ENCODE peak calls at places on chromosomes 7 and 10, in ten cellular contexts. R is AG09309; T is breast epithelium; I is HFF-Myc; D is H7; L is naive thymus-derived CD8-positive, alpha-beta T cell; Q is WERI-Rb-1; N is nucleus accumbens; K is cardiac fibroblast; M is fibroblast of pulmonary artery. H is an unnamed sample.
A peak's percentile ranks its signal among the peaks of the same experiment; 100 is the strongest.

GRCh38 chr10:73060738-73061635 is 35.7 kb downstream of the P4HA1 start:
- DNase-seq in K (peak; percentile 47), N (no peak), M (peak; percentile 48), Q (no peak), T (no peak), I (no peak), R (no peak), D (peak; percentile 51), L (no peak), H (no peak)

GRCh38 chr7:79968894-79969293 is 165.7 kb upstream of the GNAI1 start:
- DNase-seq in K (no peak), R (no peak), D (no peak), Q (peak; percentile 91), T (no peak), N (no peak), M (no peak), I (no peak), L (no peak), H (no peak)

GRCh38 chr10:16606923-16607322 is 85.2 kb upstream of the C1QL3 start:
- DNase-seq in K (no peak), L (no peak), Q (no peak), N (no peak), R (no peak), I (no peak), T (no peak), M (no peak), D (no peak), H (no peak)

GRCh38 chr10:71269301-71270288 is 49.5 kb upstream of the SLC29A3 start:
- DNase-seq in M (peak; percentile 72), Q (no peak), D (peak; percentile 90), T (no peak), R (no peak), N (no peak), L (no peak), K (peak; percentile 43), I (no peak), H (no peak)

GRCh38 chr10:121216721-121217181 is 365.6 kb downstream of the WDR11 start:
- DNase-seq in I (no peak), R (no peak), M (no peak), Q (no peak), T (no peak), K (no peak), D (no peak), N (peak; percentile 64), L (no peak), H (no peak)

GRCh38 chr7:123612024-123612423 is 10.4 kb downstream of the ASB15 start:
- DNase-seq in M (no peak), R (no peak), Q (no peak), K (no peak), T (no peak), I (no peak), D (no peak), L (no peak), N (no peak), H (no peak)

GRCh38 chr10:77229704-77230103 is 407.9 kb downstream of the KCNMA1 start:
- DNase-seq in M (no peak), L (no peak), R (no peak), I (no peak), Q (no peak), N (no peak), T (no peak), K (no peak), D (no peak), H (no peak)

GRCh38 chr10:22712959-22713852 is 1.2 kb downstream of the PIP4K2A start:
- DNase-seq in Q (peak; percentile 15), I (no peak), T (no peak), K (peak; percentile 55), L (peak; percentile 29), D (peak; percentile 75), N (no peak), M (peak; percentile 24), R (no peak), H (peak; percentile 29)

GRCh38 chr7:103632972-103633371 is 187.0 kb upstream of the SLC26A5 start:
- DNase-seq in K (peak; percentile 69), Q (no peak), D (no peak), R (no peak), N (no peak), M (peak; percentile 44), L (no peak), I (no peak), T (no peak), H (no peak)

GRCh38 chr10:1972406-1972805 is 235.1 kb upstream of the ADARB2 start:
- DNase-seq in N (no peak), R (no peak), I (no peak), K (no peak), M (no peak), T (no peak), Q (no peak), L (no peak), D (no peak), H (no peak)

GRCh38 chr7:73526892-73527821 is 5.1 kb upstream of the BAZ1B start:
- DNase-seq in D (no peak), M (no peak), R (no peak), N (no peak), K (no peak), Q (peak; percentile 28), I (no peak), T (no peak), L (no peak), H (no peak)

GRCh38 chr7:30893357-30893756 is 18.3 kb upstream of the AQP1 start:
- DNase-seq in N (no peak), R (no peak), Q (no peak), L (no peak), K (peak; percentile 12), D (no peak), T (no peak), M (peak; percentile 80), I (no peak), H (no peak)

GRCh38 chr7:78850093-78850740 is 603.2 kb downstream of the MAGI2 start:
- DNase-seq in K (no peak), T (no peak), M (no peak), I (no peak), D (no peak), R (no peak), N (no peak), Q (no peak), L (no peak), H (no peak)

GRCh38 chr10:131948501-131948900 is 33.2 kb downstream of the BNIP3 start:
- DNase-seq in D (no peak), I (no peak), L (no peak), Q (no peak), N (no peak), R (no peak), K (no peak), M (no peak), T (peak; percentile 2), H (no peak)

GRCh38 chr10:13528138-13528874 is 508 bp downstream of the BEND7 start:
- DNase-seq in R (no peak), K (no peak), I (no peak), Q (peak; percentile 16), N (no peak), L (no peak), D (peak; percentile 82), T (no peak), M (no peak), H (no peak)

GRCh38 chr7:44665531-44666213 is 59.2 kb downstream of the OGDH start:
- DNase-seq in L (no peak), T (no peak), D (no peak), K (peak; percentile 83), I (no peak), R (peak; percentile 56), N (no peak), M (peak; percentile 87), Q (no peak), H (no peak)

GRCh38 chr10:60892571-60892970 is 51.4 kb downstream of the RHOBTB1 start:
- DNase-seq in N (no peak), M (no peak), T (no peak), K (no peak), L (no peak), I (no peak), Q (no peak), D (no peak), R (no peak), H (no peak)

GRCh38 chr7:28697898-28698563 is 260.1 kb downstream of the TRIL start:
- DNase-seq in L (no peak), K (no peak), I (no peak), T (no peak), N (no peak), D (no peak), R (no peak), M (no peak), Q (no peak), H (no peak)

GRCh38 chr10:121813211-121813812 is 114.5 kb downstream of the ATE1 start:
- DNase-seq in Q (no peak), D (no peak), K (peak; percentile 55), R (no peak), T (no peak), N (no peak), I (no peak), M (peak; percentile 47), L (no peak), H (no peak)

GRCh38 chr7:13055732-13056369 is 368.4 kb downstream of the ARL4A start:
- DNase-seq in I (no peak), M (no peak), Q (no peak), K (no peak), N (no peak), T (no peak), D (no peak), R (no peak), L (no peak), H (no peak)

GRCh38 chr10:47176206-47176902 is 123.6 kb upstream of the GDF10 start:
- DNase-seq in N (no peak), L (no peak), I (no peak), D (no peak), T (no peak), R (no peak), M (no peak), Q (peak; percentile 92), K (no peak), H (no peak)

GRCh38 chr7:63047546-63047945 is 951.1 kb upstream of the ZNF722 start:
- DNase-seq in M (no peak), D (no peak), T (no peak), Q (no peak), R (no peak), I (no peak), L (no peak), N (no peak), K (no peak), H (no peak)

GRCh38 chr7:156318926-156319325 is 321.6 kb upstream of the RNF32 start:
- DNase-seq in N (no peak), K (no peak), R (no peak), I (no peak), Q (no peak), T (no peak), D (no peak), L (no peak), M (no peak), H (no peak)

GRCh38 chr7:66355762-66356161 is 150.6 kb downstream of the TPST1 start:
- DNase-seq in D (no peak), R (no peak), I (no peak), M (no peak), T (no peak), K (peak; percentile 25), N (no peak), Q (no peak), L (no peak), H (no peak)

GRCh38 chr7:133781481-133782090 is 345.6 kb upstream of the LRGUK start:
- DNase-seq in D (no peak), L (no peak), Q (peak; percentile 21), I (no peak), T (no peak), M (no peak), N (no peak), K (no peak), R (no peak), H (no peak)

GRCh38 chr7:70738080-70738479 is 393.9 kb upstream of the GALNT17 start:
- DNase-seq in L (no peak), T (peak; percentile 74), M (peak; percentile 25), D (no peak), K (peak; percentile 38), Q (no peak), I (no peak), R (no peak), N (no peak), H (no peak)

GRCh38 chr7:96297873-96298272 is 24.0 kb downstream of the SLC25A13 start:
- DNase-seq in N (peak; percentile 41), K (no peak), L (no peak), M (no peak), T (no peak), R (no peak), Q (no peak), D (no peak), I (no peak), H (no peak)

GRCh38 chr10:124605001-124605370 is 139.2 kb downstream of the FAM53B start:
- DNase-seq in K (no peak), T (no peak), Q (no peak), I (no peak), N (peak; percentile 77), M (no peak), L (no peak), R (no peak), D (no peak), H (no peak)